ENCODE peak calls at places on chromosomes 11 and 22, in seven cellular contexts. O, W, Y, H, X, U and D are unnamed samples.

GRCh38 chr22:31122532-31123291 is at the start of gene INPP5J:
- DNase-seq in O (peak), W (peak), Y (peak), H (peak), X (peak), U (peak), D (peak)

GRCh38 chr11:7437706-7438105 is 47.6 kb upstream of the OLFML1 start:
- DNase-seq in O (no peak), W (no peak), Y (no peak), H (no peak), X (no peak), U (no peak), D (no peak)

GRCh38 chr11:34235189-34235588 is 122.6 kb downstream of the ABTB2 start:
- DNase-seq in O (no peak), W (no peak), Y (no peak), H (no peak), X (no peak), U (no peak), D (no peak)

GRCh38 chr11:33033493-33033892 is 5.9 kb upstream of the TCP11L1 start:
- DNase-seq in O (no peak), W (no peak), Y (no peak), H (no peak), X (no peak), U (no peak), D (no peak)

GRCh38 chr22:50505776-50506610 is 1.5 kb downstream of the LMF2 start:
- DNase-seq in O (no peak), W (no peak), Y (peak), H (peak), X (peak), U (peak), D (no peak)

GRCh38 chr22:27534720-27535125 is 266.8 kb downstream of the MN1 start:
- DNase-seq in O (no peak), W (no peak), Y (no peak), H (peak), X (peak), U (no peak), D (no peak)

GRCh38 chr22:34966980-34967379 is 99.0 kb upstream of the ISX start:
- DNase-seq in O (peak), W (no peak), Y (no peak), H (no peak), X (peak), U (no peak), D (no peak)

GRCh38 chr11:45371251-45371749 is 85.2 kb upstream of the SYT13 start:
- DNase-seq in O (peak), W (peak), Y (peak), H (peak), X (peak), U (peak), D (peak)

GRCh38 chr22:37982151-37982838 is 2.1 kb downstream of the SOX10 start:
- DNase-seq in O (no peak), W (no peak), Y (no peak), H (peak), X (no peak), U (no peak), D (no peak)

DNA sequence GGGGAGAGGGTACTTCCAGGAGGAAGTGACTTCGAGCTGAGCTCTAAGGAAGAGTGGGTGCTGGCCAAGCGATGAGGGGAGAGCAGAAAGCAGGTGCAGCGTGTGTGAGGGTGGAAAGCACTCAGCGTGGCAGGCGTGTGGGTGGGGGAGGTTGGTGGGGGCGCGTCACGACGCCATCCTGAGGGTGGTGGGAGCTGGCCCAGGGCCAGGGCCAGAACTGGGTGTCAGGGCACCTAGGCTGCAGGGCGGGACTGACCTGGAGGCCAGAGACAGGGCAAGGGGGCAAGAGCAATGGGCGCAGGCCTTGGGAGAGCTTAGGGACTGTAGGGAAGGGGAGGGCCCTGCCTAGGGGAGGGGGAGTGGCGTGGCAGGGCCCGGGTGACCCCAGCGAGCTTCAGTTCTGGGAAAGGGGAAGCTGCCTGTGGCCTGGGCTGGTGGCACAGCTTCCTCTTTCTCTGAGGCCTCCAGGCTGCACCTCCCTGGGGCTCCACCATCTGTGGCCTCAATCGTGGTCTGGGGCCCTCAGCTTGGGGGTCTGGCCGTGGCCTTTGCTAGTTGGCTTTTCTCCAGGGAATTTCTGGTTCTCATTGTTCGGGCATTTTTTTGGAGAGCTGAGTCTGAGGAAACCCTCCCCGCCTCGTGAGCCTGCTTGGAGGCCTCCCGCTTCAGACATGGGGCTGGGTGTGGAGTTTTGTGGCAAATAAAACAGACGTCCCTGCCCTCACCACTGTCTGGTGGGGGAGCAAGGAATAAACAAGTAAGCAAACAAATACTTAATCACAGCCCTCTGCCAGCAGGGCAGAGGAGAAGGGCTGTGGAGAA is 8.9 kb downstream of the RELT start:
- DNase-seq in O (no peak), W (peak), Y (no peak), H (peak), X (no peak), U (no peak), D (no peak)
- TF ChIP-seq CTCF in O (no peak), W (no peak), Y (no peak), H (no peak), X (no peak), U (no peak), D (no peak)

GRCh38 chr11:68999093-68999747 is 13.8 kb downstream of the MRGPRF start:
- DNase-seq in O (no peak), W (no peak), Y (no peak), H (peak), X (no peak), U (no peak), D (no peak)

GRCh38 chr11:69000391-69000790 is 12.7 kb downstream of the MRGPRF start:
- DNase-seq in O (no peak), W (no peak), Y (no peak), H (peak), X (no peak), U (no peak), D (no peak)

GRCh38 chr11:69002101-69002742 is 10.8 kb downstream of the MRGPRF start:
- DNase-seq in O (no peak), W (no peak), Y (no peak), H (peak), X (peak), U (no peak), D (no peak)

GRCh38 chr11:69001301-69002081 is 11.6 kb downstream of the MRGPRF start:
- DNase-seq in O (no peak), W (no peak), Y (no peak), H (peak), X (peak), U (peak), D (no peak)

DNA sequence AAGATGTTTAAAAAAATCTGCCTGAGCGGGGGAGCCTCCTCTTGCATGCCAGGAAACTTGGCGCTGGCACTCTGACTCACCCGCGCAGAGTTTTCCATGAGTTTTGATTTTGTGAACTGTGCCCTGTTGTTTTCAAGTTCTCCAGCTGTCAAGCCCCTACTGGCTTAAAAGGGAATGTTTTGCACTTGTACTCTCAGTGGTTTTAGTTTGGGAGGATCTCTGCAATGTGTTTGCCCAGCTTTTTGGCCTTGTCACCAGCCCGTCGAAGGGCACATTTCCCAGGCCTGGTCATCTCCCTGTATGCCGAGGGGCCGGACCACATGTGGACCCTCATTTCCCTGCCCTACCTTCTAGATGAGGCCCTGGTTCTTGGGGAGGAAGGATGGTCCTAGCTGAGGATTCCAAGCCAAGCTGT is 12.2 kb downstream of the MRGPRF start:
- DNase-seq in O (peak), W (no peak), Y (no peak), H (peak), X (peak), U (peak), D (peak)
- TF ChIP-seq CTCF in O (no peak), W (peak), Y (no peak), H (peak), X (peak), U (peak), D (peak)

DNA sequence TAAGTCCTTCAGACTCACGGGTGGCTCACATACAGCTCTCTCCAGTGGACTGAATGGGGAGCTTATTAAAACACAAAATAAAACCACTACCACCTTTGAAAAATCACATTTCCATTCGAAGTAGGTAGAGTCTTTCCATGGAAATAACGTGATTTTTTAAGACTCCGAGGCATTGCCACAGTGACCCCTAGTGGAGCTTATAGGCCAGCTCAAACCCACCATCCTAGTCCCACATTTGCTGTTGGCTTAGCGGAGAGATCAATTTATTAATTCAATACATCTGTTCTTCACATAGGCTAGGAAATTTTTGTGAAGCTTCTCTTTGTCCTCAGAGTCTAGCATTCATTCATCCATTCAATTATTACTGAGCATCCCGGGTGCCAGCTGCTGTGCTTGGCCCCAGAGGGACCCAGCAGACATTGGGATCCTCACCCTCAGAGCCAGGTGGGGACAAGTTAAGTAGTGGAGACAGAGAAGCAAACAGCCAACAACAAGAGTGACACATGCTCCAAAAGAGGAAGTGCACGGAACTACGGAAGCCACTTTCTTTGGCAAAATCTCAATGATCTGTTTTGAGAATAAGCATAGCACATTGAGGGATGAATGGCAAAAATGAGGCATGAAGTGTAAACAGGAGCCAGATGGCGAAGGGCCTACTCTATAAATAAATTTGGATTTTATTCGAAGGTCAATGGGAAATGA is 10.2 kb upstream of the P4HA3 start:
- DNase-seq in O (no peak), W (no peak), Y (no peak), H (no peak), X (peak), U (no peak), D (peak)
- TF ChIP-seq CTCF in O (peak), W (peak), Y (peak), H (peak), X (peak), U (no peak), D (peak)

DNA sequence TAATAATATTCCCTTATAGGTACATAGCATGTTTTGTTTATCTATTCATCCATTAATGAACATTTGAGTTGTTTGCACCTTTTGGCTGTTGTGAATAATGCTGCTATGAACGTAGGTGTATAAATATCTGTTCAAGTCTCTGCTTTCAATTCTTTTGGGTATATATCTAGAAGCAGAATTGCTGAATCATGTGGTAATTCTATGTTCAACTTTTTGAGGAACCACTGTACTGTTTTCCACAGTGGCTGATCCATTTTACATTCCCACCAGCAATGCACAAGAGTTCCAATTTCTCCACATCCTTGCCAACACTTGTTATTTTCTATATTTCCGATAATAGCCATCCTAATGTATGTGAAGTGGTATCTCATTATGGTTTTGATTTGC is 51.2 kb upstream of the CWF19L2 start:
- DNase-seq in O (no peak), W (no peak), Y (no peak), H (no peak), X (no peak), U (no peak), D (no peak)
- TF ChIP-seq CTCF in O (no peak), W (no peak), Y (no peak), H (no peak), X (no peak), U (no peak), D (no peak)

DNA sequence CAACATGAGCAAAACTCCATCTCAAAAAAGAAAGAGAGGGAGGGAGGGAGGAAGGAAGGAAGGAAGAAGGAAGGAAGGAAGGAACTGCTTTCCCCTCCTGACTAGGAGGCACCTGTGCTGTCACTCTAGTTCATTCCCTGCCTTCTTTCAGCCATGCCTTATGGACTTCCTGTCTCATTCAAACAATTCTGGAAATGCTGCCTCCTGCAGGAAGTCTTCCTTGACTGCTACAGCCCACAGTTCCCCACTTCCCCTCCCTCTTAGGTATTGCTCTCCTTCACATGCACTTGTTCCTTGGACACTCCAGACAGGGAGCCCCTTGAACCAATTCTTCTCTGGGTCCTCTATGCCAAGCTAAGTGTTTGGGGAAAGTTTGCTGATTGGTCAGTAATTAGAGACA is 31.6 kb upstream of the WNT11 start:
- DNase-seq in O (peak), W (no peak), Y (no peak), H (peak), X (peak), U (no peak), D (peak)
- TF ChIP-seq CTCF in O (peak), W (no peak), Y (no peak), H (peak), X (no peak), U (no peak), D (peak)

DNA sequence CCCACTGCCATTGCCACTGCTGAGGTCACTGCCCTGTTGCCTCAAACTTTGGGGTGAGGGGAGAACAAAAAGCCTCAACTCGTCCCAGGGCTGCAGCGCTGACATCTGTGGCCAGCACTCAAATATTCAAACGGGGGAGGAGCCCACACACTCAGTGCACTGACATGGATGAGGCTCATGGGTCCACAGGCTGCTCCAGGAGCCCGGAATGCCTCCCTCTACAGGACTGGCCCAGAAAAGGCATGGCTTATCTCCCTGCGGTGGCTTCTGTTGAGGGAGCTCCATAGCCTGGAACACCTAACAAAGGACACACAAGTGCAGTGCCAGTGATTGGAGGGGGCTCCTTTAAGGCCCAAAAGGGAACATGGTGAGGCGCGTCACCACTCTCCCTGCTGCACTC is 341.1 kb upstream of the LUZP2 start:
- DNase-seq in O (no peak), W (no peak), Y (no peak), H (no peak), X (no peak), U (no peak), D (no peak)
- TF ChIP-seq CTCF in O (no peak), W (no peak), Y (no peak), H (no peak), X (no peak), U (no peak), D (no peak)

DNA sequence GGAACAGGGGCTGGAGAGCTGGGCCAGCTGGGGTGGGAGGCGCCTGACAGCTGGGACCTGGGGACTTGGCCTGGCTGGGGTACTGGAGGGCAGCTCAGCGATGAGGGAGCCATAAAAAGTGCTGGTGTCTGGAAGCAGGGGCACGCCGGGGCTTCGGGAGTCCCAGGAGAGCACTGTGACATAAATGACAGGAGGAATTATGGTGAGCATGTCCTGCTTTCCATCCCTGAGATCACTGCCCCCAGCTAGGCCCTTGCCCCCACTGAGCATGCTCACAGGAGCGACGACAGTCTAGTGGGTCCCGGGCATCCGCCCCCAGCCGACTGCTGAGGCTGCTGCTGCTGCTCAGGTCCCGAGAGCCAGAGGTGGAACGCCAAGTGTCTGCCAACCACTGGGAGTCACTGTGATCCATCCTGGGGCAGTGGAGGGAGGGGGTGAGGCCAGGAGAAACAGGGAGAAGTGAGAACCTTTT is 6.2 kb downstream of the ROBO4 start:
- DNase-seq in O (no peak), W (no peak), Y (no peak), H (peak), X (no peak), U (no peak), D (no peak)
- TF ChIP-seq CTCF in O (no peak), W (no peak), Y (no peak), H (peak), X (no peak), U (no peak), D (no peak)